ENCODE peak calls at places on chromosomes 12 and 14, in four cellular contexts. One of them, this sample, is unnamed.

GRCh38 chr14:88326352-88327103 is 3.5 kb upstream of the KCNK10 start:
- DNase-seq in PC-3: no peak
- DNase-seq in astrocyte: no peak
- DNase-seq in H1: no peak
- DNase-seq in this sample: no peak

GRCh38 chr12:110224379-110225304 is 56.4 kb upstream of the ATP2A2 start:
- DNase-seq in PC-3: peak
- DNase-seq in astrocyte: peak
- DNase-seq in H1: no peak
- DNase-seq in this sample: peak

GRCh38 chr12:6925239-6925542 is 2.6 kb upstream of the ATN1 start:
- DNase-seq in PC-3: no peak
- DNase-seq in astrocyte: no peak
- DNase-seq in H1: no peak
- DNase-seq in this sample: no peak

GRCh38 chr12:63897931-63898330 is 53.4 kb downstream of the SRGAP1 start:
- DNase-seq in PC-3: no peak
- DNase-seq in astrocyte: no peak
- DNase-seq in H1: no peak
- DNase-seq in this sample: no peak

GRCh38 chr12:109432842-109433304 is 44.2 kb downstream of the KCTD10 start:
- DNase-seq in PC-3: peak
- DNase-seq in astrocyte: peak
- DNase-seq in H1: peak
- DNase-seq in this sample: peak

GRCh38 chr12:96397756-96398421 is 2.4 kb downstream of the CDK17 start:
- DNase-seq in PC-3: peak
- DNase-seq in astrocyte: peak
- DNase-seq in H1: no peak
- DNase-seq in this sample: no peak

GRCh38 chr14:89644641-89645040 is 227.6 kb upstream of the FOXN3 start:
- DNase-seq in PC-3: no peak
- DNase-seq in astrocyte: no peak
- DNase-seq in H1: no peak
- DNase-seq in this sample: no peak

GRCh38 chr12:54036620-54037359 is 3.9 kb downstream of the HOXC5 start:
- DNase-seq in PC-3: peak
- DNase-seq in astrocyte: no peak
- DNase-seq in H1: no peak
- DNase-seq in this sample: peak

GRCh38 chr14:92443167-92443566 is 70.4 kb upstream of the RIN3 start:
- DNase-seq in PC-3: no peak
- DNase-seq in astrocyte: no peak
- DNase-seq in H1: no peak
- DNase-seq in this sample: no peak

GRCh38 chr12:58487280-58488141 is 432.8 kb downstream of the LRIG3 start:
- DNase-seq in PC-3: no peak
- DNase-seq in astrocyte: peak
- DNase-seq in H1: no peak
- DNase-seq in this sample: no peak

GRCh38 chr14:82602794-82603193 is 1069.1 kb upstream of the SEL1L start:
- DNase-seq in PC-3: no peak
- DNase-seq in astrocyte: no peak
- DNase-seq in H1: no peak
- DNase-seq in this sample: no peak

GRCh38 chr12:9661720-9662119 is 7.8 kb upstream of the CLEC2D start:
- DNase-seq in PC-3: no peak
- DNase-seq in astrocyte: no peak
- DNase-seq in H1: no peak
- DNase-seq in this sample: no peak

GRCh38 chr14:75165586-75166391 is 10.6 kb downstream of the TMED10 start:
- DNase-seq in PC-3: no peak
- DNase-seq in astrocyte: peak
- DNase-seq in H1: no peak
- DNase-seq in this sample: no peak

GRCh38 chr12:75553398-75553797 is 42.0 kb upstream of the KRR1 start:
- DNase-seq in PC-3: no peak
- DNase-seq in astrocyte: peak
- DNase-seq in H1: no peak
- DNase-seq in this sample: no peak

GRCh38 chr12:44286336-44286735 is 450.5 kb downstream of the TMEM117 start:
- DNase-seq in PC-3: no peak
- DNase-seq in astrocyte: peak
- DNase-seq in H1: no peak
- DNase-seq in this sample: peak

GRCh38 chr12:26281320-26281719 is 85.9 kb downstream of the SSPN start:
- DNase-seq in PC-3: no peak
- DNase-seq in astrocyte: peak
- DNase-seq in H1: no peak
- DNase-seq in this sample: no peak

GRCh38 chr12:67811437-67812361 is 163.2 kb downstream of the DYRK2 start:
- DNase-seq in PC-3: peak
- DNase-seq in astrocyte: peak
- DNase-seq in H1: no peak
- DNase-seq in this sample: peak

DNA sequence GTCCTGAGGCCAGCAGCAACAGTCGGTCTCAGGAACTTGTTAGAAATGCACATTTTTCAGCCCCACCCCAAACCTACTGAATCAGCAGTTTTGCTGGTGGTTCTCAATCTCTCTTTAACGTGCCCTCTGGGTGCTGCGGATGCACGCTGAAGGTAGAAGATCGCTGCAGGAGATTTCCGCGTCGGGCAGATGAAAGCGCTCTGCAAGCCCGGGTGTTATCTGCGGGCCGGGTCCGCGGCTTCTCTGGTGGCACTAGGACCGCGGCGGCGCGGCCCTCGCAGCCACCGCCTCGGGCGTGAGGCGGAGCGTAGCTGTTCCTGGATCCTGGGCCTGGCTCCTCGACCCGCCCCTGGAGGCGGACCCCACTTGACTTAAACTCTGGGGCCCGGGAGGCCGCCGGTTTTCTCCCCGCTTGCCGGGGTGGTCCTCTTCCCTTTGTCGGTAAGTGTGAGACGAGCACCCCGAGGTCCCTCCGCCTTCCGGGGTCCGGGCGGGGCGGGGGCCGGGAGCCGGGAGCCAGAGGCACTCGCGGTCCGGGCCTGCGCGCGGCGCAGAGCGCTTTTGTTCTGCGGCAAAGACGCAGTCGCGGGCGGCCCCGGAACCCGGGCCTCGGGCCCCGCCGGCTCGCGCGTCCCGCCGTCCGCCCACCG is at the start of gene RESF1:
- DNase-seq in PC-3: peak
- DNase-seq in astrocyte: peak
- DNase-seq in H1: peak
- DNase-seq in this sample: peak
- H3K27ac ChIP-seq in PC-3: peak
- H3K27ac ChIP-seq in astrocyte: peak
- H3K27ac ChIP-seq in H1: peak
- H3K27ac ChIP-seq in this sample: peak

GRCh38 chr12:52800259-52800917 is 4.5 kb upstream of the KRT3 start:
- DNase-seq in PC-3: no peak
- DNase-seq in astrocyte: no peak
- DNase-seq in H1: no peak
- DNase-seq in this sample: no peak

GRCh38 chr12:52799498-52800211 is 3.7 kb upstream of the KRT3 start:
- DNase-seq in PC-3: no peak
- DNase-seq in astrocyte: no peak
- DNase-seq in H1: no peak
- DNase-seq in this sample: no peak

GRCh38 chr12:52797529-52797894 is 1.6 kb upstream of the KRT3 start:
- DNase-seq in PC-3: no peak
- DNase-seq in astrocyte: no peak
- DNase-seq in H1: no peak
- DNase-seq in this sample: no peak

GRCh38 chr12:52798003-52798670 is 2.2 kb upstream of the KRT3 start:
- DNase-seq in PC-3: peak
- DNase-seq in astrocyte: peak
- DNase-seq in H1: no peak
- DNase-seq in this sample: peak

DNA sequence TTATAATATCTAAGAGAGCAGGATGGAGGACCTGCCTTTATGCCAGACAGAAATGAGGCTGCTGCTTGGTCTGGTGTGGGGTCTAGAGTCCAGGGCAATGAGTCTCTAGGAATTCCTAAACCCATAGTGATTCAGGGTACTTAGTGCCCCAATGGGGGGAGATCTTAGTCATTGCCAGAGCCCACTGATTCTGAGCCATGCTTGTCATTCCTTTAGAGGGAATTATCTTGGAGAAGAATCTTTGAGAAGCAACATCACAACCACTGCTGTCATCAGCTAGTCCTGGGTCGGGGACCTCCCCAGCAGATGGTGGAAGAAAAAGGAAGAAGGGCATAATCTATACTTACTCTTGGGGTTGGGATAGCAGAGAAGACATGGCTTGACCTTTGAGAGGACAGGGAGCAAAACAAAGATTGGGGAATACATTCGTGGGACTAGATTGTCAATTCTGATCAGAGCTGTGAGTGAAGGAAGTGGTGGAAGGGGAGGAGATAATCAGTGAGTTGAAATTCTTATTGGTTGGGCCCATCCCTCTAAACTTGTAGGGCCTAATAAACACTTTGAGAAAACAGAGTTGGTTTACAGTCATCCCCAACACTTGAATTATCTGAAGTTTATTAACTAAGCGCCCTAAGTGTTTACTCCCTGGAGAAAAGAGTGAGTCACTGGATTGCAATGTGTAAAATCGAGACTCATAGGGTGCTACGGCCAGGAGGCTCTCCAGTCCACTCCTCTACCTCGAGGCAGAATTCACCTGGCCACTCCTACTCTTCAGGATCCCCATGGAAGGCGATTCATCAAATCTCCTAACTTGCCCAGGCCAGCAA is 3.0 kb upstream of the KRT3 start:
- DNase-seq in PC-3: peak
- DNase-seq in astrocyte: peak
- DNase-seq in H1: no peak
- DNase-seq in this sample: peak
- H3K9ac ChIP-seq in PC-3: peak
- H3K9ac ChIP-seq in astrocyte: no peak
- H3K9ac ChIP-seq in H1: no peak
- H3K9ac ChIP-seq in this sample: no peak

GRCh38 chr14:105311838-105312237 is 2.7 kb upstream of the PACS2 start:
- DNase-seq in PC-3: no peak
- DNase-seq in astrocyte: no peak
- DNase-seq in H1: no peak
- DNase-seq in this sample: no peak

GRCh38 chr14:105314287-105315185 is at the start of gene PACS2:
- DNase-seq in PC-3: peak
- DNase-seq in astrocyte: peak
- DNase-seq in H1: peak
- DNase-seq in this sample: peak

GRCh38 chr14:105313381-105314286 is 914 bp upstream of the PACS2 start:
- DNase-seq in PC-3: no peak
- DNase-seq in astrocyte: no peak
- DNase-seq in H1: no peak
- DNase-seq in this sample: no peak

GRCh38 chr14:105315211-105315721 is 718 bp downstream of the PACS2 start:
- DNase-seq in PC-3: peak
- DNase-seq in astrocyte: no peak
- DNase-seq in H1: no peak
- DNase-seq in this sample: peak

GRCh38 chr14:105312973-105313372 is 1.6 kb upstream of the PACS2 start:
- DNase-seq in PC-3: no peak
- DNase-seq in astrocyte: no peak
- DNase-seq in H1: no peak
- DNase-seq in this sample: no peak
- H3K4me2 ChIP-seq in PC-3: no peak
- H3K4me2 ChIP-seq in astrocyte: no peak
- H3K4me2 ChIP-seq in H1: no peak
- H3K4me2 ChIP-seq in this sample: no peak

GRCh38 chr12:86669010-86669409 is 412.8 kb upstream of the MGAT4C start:
- DNase-seq in PC-3: peak
- DNase-seq in astrocyte: no peak
- DNase-seq in H1: no peak
- DNase-seq in this sample: peak
- H3K27ac ChIP-seq in PC-3: peak
- H3K27ac ChIP-seq in astrocyte: no peak
- H3K27ac ChIP-seq in H1: no peak
- H3K27ac ChIP-seq in this sample: no peak

GRCh38 chr12:19544351-19544750 is 105.1 kb downstream of the AEBP2 start:
- DNase-seq in PC-3: no peak
- DNase-seq in astrocyte: no peak
- DNase-seq in H1: no peak
- DNase-seq in this sample: no peak

GRCh38 chr12:19546027-19546426 is 106.7 kb downstream of the AEBP2 start:
- DNase-seq in PC-3: no peak
- DNase-seq in astrocyte: no peak
- DNase-seq in H1: no peak
- DNase-seq in this sample: no peak

GRCh38 chr12:19539836-19540235 is 100.5 kb downstream of the AEBP2 start:
- DNase-seq in PC-3: no peak
- DNase-seq in astrocyte: no peak
- DNase-seq in H1: no peak
- DNase-seq in this sample: no peak

GRCh38 chr12:19546611-19547162 is 107.4 kb downstream of the AEBP2 start:
- DNase-seq in PC-3: no peak
- DNase-seq in astrocyte: peak
- DNase-seq in H1: no peak
- DNase-seq in this sample: peak

DNA sequence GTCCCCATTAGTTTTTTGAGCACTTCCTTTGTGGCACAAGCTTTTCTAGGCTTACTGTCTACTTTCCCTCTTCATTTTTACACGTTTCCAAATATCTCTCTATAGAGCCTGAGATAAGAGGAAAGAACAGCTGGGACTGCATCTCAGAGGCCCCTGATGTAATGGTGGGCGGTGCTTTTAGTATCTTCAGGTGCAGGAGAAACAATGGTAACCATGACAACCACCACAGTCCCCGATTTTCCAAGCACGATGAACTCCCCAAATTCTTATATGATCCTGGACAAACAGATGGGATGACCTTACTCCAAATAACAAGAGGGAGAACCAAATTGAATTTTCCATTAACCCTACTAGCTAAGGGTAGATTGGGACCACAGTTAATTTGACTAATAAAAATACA is 103.3 kb downstream of the AEBP2 start:
- DNase-seq in PC-3: no peak
- DNase-seq in astrocyte: no peak
- DNase-seq in H1: no peak
- DNase-seq in this sample: no peak
- H3K9ac ChIP-seq in PC-3: no peak
- H3K9ac ChIP-seq in astrocyte: no peak
- H3K9ac ChIP-seq in H1: no peak
- H3K9ac ChIP-seq in this sample: no peak

This sample was measured in mammary epithelial cell.